ENCODE peak calls at places on chromosomes 6 and 20, in seven cellular contexts. E is IMR-90; V is transverse colon; Z is kidney epithelial cell; R is CD4-positive, CD25-positive, alpha-beta regulatory T cell; S is adrenal gland; J is left ventricle myocardium inferior. K is an unnamed sample.
A peak's percentile ranks its signal among the peaks of the same experiment; 100 is the strongest.

GRCh38 chr6:108494434-108494833 is 66.3 kb upstream of the FOXO3 start:
- DNase-seq in E (no peak), V (no peak), Z (no peak), R (no peak), S (no peak), J (no peak), K (no peak)

GRCh38 chr6:54618597-54618996 is 228.0 kb upstream of the FAM83B start:
- DNase-seq in E (no peak), V (no peak), Z (no peak), R (no peak), S (no peak), J (no peak), K (no peak)

GRCh38 chr6:42960243-42961019 is at the start of gene GNMT:
- DNase-seq in E (no peak), V (peak; percentile 82), Z (no peak), R (peak; percentile 21), S (peak; percentile 53), J (peak; percentile 68), K (no peak)

GRCh38 chr6:158323561-158323958 is 11.3 kb downstream of the TULP4 start:
- DNase-seq in E (no peak), V (no peak), Z (no peak), R (peak; percentile 6), S (no peak), J (no peak), K (no peak)

GRCh38 chr6:105902401-105903031 is 183.6 kb upstream of the PRDM1 start:
- DNase-seq in E (peak; percentile 36), V (no peak), Z (peak; percentile 25), R (no peak), S (no peak), J (no peak), K (peak; percentile 73)

GRCh38 chr6:125480571-125480970 is 178.8 kb upstream of the HDDC2 start:
- DNase-seq in E (no peak), V (no peak), Z (no peak), R (no peak), S (no peak), J (no peak), K (no peak)

GRCh38 chr20:1381753-1382591 is 10.9 kb downstream of the FKBP1A start:
- DNase-seq in E (peak; percentile 63), V (no peak), Z (no peak), R (no peak), S (no peak), J (no peak), K (no peak)

GRCh38 chr20:59253779-59254319 is 46.6 kb upstream of the EDN3 start:
- DNase-seq in E (no peak), V (peak; percentile 12), Z (no peak), R (no peak), S (no peak), J (no peak), K (no peak)

GRCh38 chr6:3421763-3422456 is 34.9 kb downstream of the SLC22A23 start:
- DNase-seq in E (peak; percentile 62), V (no peak), Z (no peak), R (no peak), S (no peak), J (no peak), K (no peak)

GRCh38 chr6:159084493-159085091 is 39.8 kb upstream of the TAGAP start:
- DNase-seq in E (peak; percentile 72), V (no peak), Z (peak; percentile 12), R (no peak), S (no peak), J (no peak), K (peak; percentile 64)

GRCh38 chr20:9301129-9302072 is 213.0 kb upstream of the LAMP5 start:
- DNase-seq in E (peak; percentile 89), V (peak; percentile 11), Z (no peak), R (no peak), S (no peak), J (no peak), K (no peak)

GRCh38 chr20:2708665-2709064 is 16.1 kb downstream of the EBF4 start:
- DNase-seq in E (no peak), V (no peak), Z (no peak), R (no peak), S (no peak), J (no peak), K (no peak)

GRCh38 chr6:95410168-95410567 is 167.2 kb upstream of the MANEA start:
- DNase-seq in E (no peak), V (no peak), Z (no peak), R (no peak), S (no peak), J (no peak), K (no peak)

GRCh38 chr20:7585126-7585679 is 355.1 kb downstream of the HAO1 start:
- DNase-seq in E (no peak), V (no peak), Z (no peak), R (no peak), S (no peak), J (no peak), K (no peak)

GRCh38 chr6:130958468-130958867 is 104.6 kb downstream of the EPB41L2 start:
- DNase-seq in E (peak; percentile 36), V (no peak), Z (no peak), R (no peak), S (no peak), J (no peak), K (no peak)

GRCh38 chr6:91031581-91031980 is 444.7 kb upstream of the MAP3K7 start:
- DNase-seq in E (no peak), V (no peak), Z (no peak), R (no peak), S (no peak), J (no peak), K (no peak)

GRCh38 chr20:9319687-9320384 is 194.6 kb upstream of the LAMP5 start:
- DNase-seq in E (no peak), V (no peak), Z (no peak), R (no peak), S (no peak), J (no peak), K (no peak)

GRCh38 chr6:158835616-158836221 is 16.6 kb upstream of the EZR start:
- DNase-seq in E (peak; percentile 30), V (peak; percentile 63), Z (no peak), R (no peak), S (no peak), J (peak; percentile 73), K (no peak)

GRCh38 chr6:119929121-119929520 is 579.6 kb upstream of the MAN1A1 start:
- DNase-seq in E (no peak), V (no peak), Z (no peak), R (no peak), S (no peak), J (no peak), K (no peak)

DNA sequence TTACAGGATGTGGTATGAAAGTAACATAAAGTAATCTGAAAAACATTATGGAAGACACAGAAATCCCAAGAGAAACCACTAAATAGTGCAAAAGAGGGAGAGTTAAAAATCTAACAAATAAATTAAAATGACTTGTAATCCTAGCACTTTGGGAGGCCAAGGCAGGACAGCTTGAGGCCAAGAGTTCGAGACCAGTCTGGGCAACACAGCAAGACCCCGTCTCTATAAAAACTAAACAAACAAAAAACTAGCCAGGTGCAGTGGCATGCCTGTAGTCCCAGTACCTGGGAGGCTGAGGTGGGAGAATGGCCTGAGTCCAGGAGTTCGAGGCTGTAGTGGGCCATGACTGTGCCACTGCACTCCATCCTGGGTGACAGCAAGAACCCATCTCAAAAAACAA is 50.8 kb downstream of the FAM8A1 start:
- DNase-seq in E (no peak), V (no peak), Z (no peak), R (no peak), S (no peak), J (no peak), K (no peak)
- H3K36me3 ChIP-seq in E (peaks cover 22% of the 10 kb centered on the region), V (no peaks in the 10 kb centered on the region), Z (peaks cover 1% of the 10 kb centered on the region), R (peaks cover 63% of the 10 kb centered on the region), S (peaks cover 31% of the 10 kb centered on the region), J (peaks cover 54% of the 10 kb centered on the region), K (peaks cover 4% of the 10 kb centered on the region)

DNA sequence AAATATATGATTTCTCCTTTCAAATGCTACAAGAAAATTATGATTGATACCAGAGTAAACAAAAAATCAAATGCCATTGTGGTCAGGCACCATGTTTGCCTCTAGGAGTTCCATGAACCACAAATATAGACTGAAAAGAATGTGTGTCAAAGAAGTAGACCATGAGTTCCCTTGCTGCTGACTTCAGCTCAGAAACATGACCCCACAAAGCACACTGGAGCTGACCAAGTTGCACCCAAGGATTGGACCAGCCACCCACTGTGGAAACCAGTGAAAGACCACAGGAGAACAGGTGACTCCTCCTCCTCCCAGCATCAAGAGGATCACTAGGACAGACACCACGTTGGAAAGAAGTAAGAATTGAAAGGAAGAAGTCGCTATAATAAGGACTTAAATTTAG is 90.8 kb upstream of the TENT5A start:
- DNase-seq in E (no peak), V (no peak), Z (no peak), R (no peak), S (no peak), J (no peak), K (no peak)
- H3K4me3 ChIP-seq in E (no peak overlapping the region), V (no peak overlapping the region), Z (no peak overlapping the region), R (no peak overlapping the region), S (no peak overlapping the region), J (no peak overlapping the region), K (no peak overlapping the region)

GRCh38 chr6:133923938-133924593 is 29.0 kb upstream of the TBPL1 start:
- DNase-seq in E (peak; percentile 84), V (peak; percentile 67), Z (peak; percentile 29), R (peak; percentile 66), S (peak; percentile 53), J (peak; percentile 25), K (peak; percentile 27)
- H3K27me3 ChIP-seq in E (no peaks in the 10 kb centered on the region), V (peaks cover 9% of the 10 kb centered on the region), Z (no peaks in the 10 kb centered on the region), R (peaks cover 28% of the 10 kb centered on the region), S (peaks cover 4% of the 10 kb centered on the region), J (peaks cover 36% of the 10 kb centered on the region), K (no peaks in the 10 kb centered on the region)

GRCh38 chr20:47276251-47276650 is 80.2 kb downstream of the ZMYND8 start:
- DNase-seq in E (no peak), V (no peak), Z (no peak), R (no peak), S (no peak), J (no peak), K (no peak)

GRCh38 chr20:47278907-47279348 is 77.6 kb downstream of the ZMYND8 start:
- DNase-seq in E (peak; percentile 26), V (no peak), Z (no peak), R (no peak), S (peak; percentile 90), J (no peak), K (no peak)

GRCh38 chr20:47274449-47275108 is 81.9 kb downstream of the ZMYND8 start:
- DNase-seq in E (peak; percentile 97), V (no peak), Z (peak; percentile 87), R (no peak), S (peak; percentile 27), J (no peak), K (peak; percentile 87)

GRCh38 chr20:47275548-47275947 is 81.0 kb downstream of the ZMYND8 start:
- DNase-seq in E (no peak), V (no peak), Z (no peak), R (no peak), S (no peak), J (no peak), K (no peak)

DNA sequence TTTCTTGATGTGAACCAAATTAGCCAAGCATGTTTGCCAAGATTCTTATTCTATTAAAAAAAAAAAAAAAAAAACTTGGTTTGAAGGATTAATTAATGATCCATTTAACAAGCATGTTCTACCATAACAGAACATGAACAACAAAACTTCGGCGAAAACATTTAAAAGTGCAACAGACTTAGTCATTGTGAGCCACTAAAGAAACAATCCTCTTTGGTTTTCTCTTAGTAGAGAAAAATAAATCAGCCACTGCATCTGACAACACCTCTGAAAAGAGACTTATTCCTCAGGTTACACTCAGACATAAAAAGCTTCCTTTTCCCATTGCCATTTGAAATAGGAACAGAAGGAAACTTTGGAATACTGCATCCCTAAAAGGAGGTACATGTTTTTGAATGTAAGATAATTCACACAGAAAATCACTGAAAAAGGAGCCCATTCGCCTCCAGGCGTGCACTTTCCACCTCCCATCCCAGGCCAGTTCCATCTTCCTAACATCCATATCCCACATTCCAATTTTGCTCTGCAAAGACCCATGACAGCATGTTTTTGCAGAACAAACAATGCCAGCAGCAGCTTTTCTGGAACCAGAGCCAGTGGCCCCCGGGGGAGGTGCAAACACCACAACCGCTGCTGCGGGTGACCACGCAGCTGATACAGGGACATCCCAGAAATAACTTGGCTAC is 79.5 kb downstream of the ZMYND8 start:
- DNase-seq in E (peak; percentile 84), V (no peak), Z (peak; percentile 49), R (no peak), S (peak; percentile 66), J (peak; percentile 73), K (peak; percentile 59)
- H3K36me3 ChIP-seq in E (peaks cover 17% of the 10 kb centered on the region), V (no peaks in the 10 kb centered on the region), Z (peaks cover 3% of the 10 kb centered on the region), R (peaks cover 54% of the 10 kb centered on the region), S (peaks cover 37% of the 10 kb centered on the region), J (peaks cover 52% of the 10 kb centered on the region), K (peaks cover 10% of the 10 kb centered on the region)

K was measured in BJ.